ENCODE peak calls at places on chromosomes 3 and 15, in four cellular contexts. S is H9, Q is HFFc6, I is astrocyte of the spinal cord. Y is an unnamed sample.

GRCh38 chr3:171459130-171459941 is 869 bp downstream of the TNIK start:
- DNase-seq in I (peak; percentile 46), S (peak; percentile 53), Q (no peak), Y (peak; percentile 48)

GRCh38 chr3:108099679-108100428 is 9.0 kb upstream of the CD47 start:
- DNase-seq in I (no peak), S (no peak), Q (no peak), Y (no peak)

GRCh38 chr3:46913644-46914043 is 36.1 kb downstream of the PTH1R start:
- DNase-seq in I (peak; percentile 75), S (no peak), Q (no peak), Y (no peak)

GRCh38 chr3:21647961-21648360 is 103.0 kb downstream of the ZNF385D start:
- DNase-seq in I (no peak), S (no peak), Q (no peak), Y (no peak)

GRCh38 chr3:150074697-150075416 is 104.2 kb upstream of the PFN2 start:
- DNase-seq in I (no peak), Q (no peak), S (no peak), Y (no peak)

GRCh38 chr15:31339558-31339895 is 12.9 kb downstream of the KLF13 start:
- DNase-seq in S (no peak), Q (no peak), I (no peak), Y (no peak)

GRCh38 chr3:35927441-35927840 is 288.1 kb downstream of the ARPP21 start:
- DNase-seq in Q (no peak), I (no peak), S (no peak), Y (no peak)

GRCh38 chr3:102673271-102674115 is 238.7 kb downstream of the ZPLD1 start:
- DNase-seq in I (peak; percentile 67), S (peak; percentile 70), Q (peak; percentile 8), Y (peak; percentile 82)

GRCh38 chr15:74394090-74394846 is 26.8 kb upstream of the CYP11A1 start:
- DNase-seq in S (no peak), Q (no peak), I (no peak), Y (no peak)

GRCh38 chr3:171862993-171863521 is 19.9 kb downstream of the TMEM212 start:
- DNase-seq in I (peak; percentile 47), S (no peak), Q (no peak), Y (no peak)

GRCh38 chr3:132399054-132399929 is 18.0 kb upstream of the DNAJC13 start:
- DNase-seq in S (peak; percentile 47), Q (peak; percentile 60), I (peak; percentile 61), Y (peak; percentile 40)

GRCh38 chr15:88012233-88012632 is 244.3 kb downstream of the NTRK3 start:
- DNase-seq in S (no peak), Q (no peak), I (no peak), Y (no peak)

GRCh38 chr3:197460639-197461038 is 95.1 kb downstream of the BDH1 start:
- DNase-seq in S (no peak), Q (no peak), I (no peak), Y (no peak)

GRCh38 chr15:60972301-60972700 is 256.8 kb downstream of the RORA start:
- DNase-seq in I (peak; percentile 83), Q (peak; percentile 92), S (no peak), Y (no peak)

GRCh38 chr15:58038426-58039106 is 26.9 kb downstream of the ALDH1A2 start:
- DNase-seq in I (peak; percentile 70), S (no peak), Q (no peak), Y (no peak)

GRCh38 chr3:141275511-141275910 is 43.9 kb downstream of the PXYLP1 start:
- DNase-seq in I (no peak), S (no peak), Q (peak; percentile 36), Y (no peak)

GRCh38 chr3:36944012-36944640 is 728 bp downstream of the TRANK1 start:
- DNase-seq in Q (peak; percentile 9), S (peak; percentile 68), I (peak; percentile 61), Y (peak; percentile 53)

GRCh38 chr15:39579487-39580116 is 1.3 kb upstream of the THBS1 start:
- DNase-seq in I (peak; percentile 90), Q (peak; percentile 92), S (peak; percentile 90), Y (peak; percentile 59)

GRCh38 chr15:38532728-38533127 is 31.9 kb downstream of the RASGRP1 start:
- DNase-seq in S (no peak), Q (no peak), I (no peak), Y (no peak)

GRCh38 chr15:68268405-68268804 is 9.1 kb upstream of the FEM1B start:
- DNase-seq in S (no peak), Q (no peak), I (no peak), Y (no peak)

GRCh38 chr3:194330160-194330559 is 21.0 kb downstream of the CPN2 start:
- DNase-seq in I (no peak), Q (no peak), S (no peak), Y (no peak)

GRCh38 chr3:171184372-171184771 is 157.9 kb upstream of the SLC2A2 start:
- DNase-seq in I (no peak), Q (no peak), S (no peak), Y (no peak)

GRCh38 chr3:182795383-182795782 is 2.1 kb downstream of the ATP11B start:
- DNase-seq in S (no peak), I (no peak), Q (peak; percentile 7), Y (no peak)

GRCh38 chr3:147616998-147617619 is 207.9 kb downstream of the ZIC1 start:
- DNase-seq in I (peak; percentile 65), S (no peak), Q (peak; percentile 21), Y (no peak)

GRCh38 chr15:59169337-59169736 is 37.3 kb upstream of the LDHAL6B start:
- DNase-seq in Q (peak; percentile 85), S (no peak), I (peak; percentile 84), Y (no peak)

GRCh38 chr3:14620512-14620911 is 31.1 kb upstream of the CCDC174 start:
- DNase-seq in Q (no peak), S (peak; percentile 43), I (no peak), Y (peak; percentile 33)

GRCh38 chr15:44087578-44088190 is 107.4 kb downstream of the FRMD5 start:
- DNase-seq in Q (peak; percentile 87), I (peak; percentile 88), S (no peak), Y (no peak)

GRCh38 chr3:123733805-123734526 is 149.1 kb upstream of the HACD2 start:
- DNase-seq in Q (peak; percentile 92), I (peak; percentile 86), S (no peak), Y (no peak)

GRCh38 chr15:72599855-72600464 is 54.5 kb upstream of the GOLGA6B start:
- DNase-seq in Q (peak; percentile 55), S (no peak), I (peak; percentile 65), Y (peak; percentile 62)

GRCh38 chr15:35963316-35963715 is 417.4 kb upstream of the DPH6 start:
- DNase-seq in S (no peak), I (no peak), Q (no peak), Y (no peak)

DNA sequence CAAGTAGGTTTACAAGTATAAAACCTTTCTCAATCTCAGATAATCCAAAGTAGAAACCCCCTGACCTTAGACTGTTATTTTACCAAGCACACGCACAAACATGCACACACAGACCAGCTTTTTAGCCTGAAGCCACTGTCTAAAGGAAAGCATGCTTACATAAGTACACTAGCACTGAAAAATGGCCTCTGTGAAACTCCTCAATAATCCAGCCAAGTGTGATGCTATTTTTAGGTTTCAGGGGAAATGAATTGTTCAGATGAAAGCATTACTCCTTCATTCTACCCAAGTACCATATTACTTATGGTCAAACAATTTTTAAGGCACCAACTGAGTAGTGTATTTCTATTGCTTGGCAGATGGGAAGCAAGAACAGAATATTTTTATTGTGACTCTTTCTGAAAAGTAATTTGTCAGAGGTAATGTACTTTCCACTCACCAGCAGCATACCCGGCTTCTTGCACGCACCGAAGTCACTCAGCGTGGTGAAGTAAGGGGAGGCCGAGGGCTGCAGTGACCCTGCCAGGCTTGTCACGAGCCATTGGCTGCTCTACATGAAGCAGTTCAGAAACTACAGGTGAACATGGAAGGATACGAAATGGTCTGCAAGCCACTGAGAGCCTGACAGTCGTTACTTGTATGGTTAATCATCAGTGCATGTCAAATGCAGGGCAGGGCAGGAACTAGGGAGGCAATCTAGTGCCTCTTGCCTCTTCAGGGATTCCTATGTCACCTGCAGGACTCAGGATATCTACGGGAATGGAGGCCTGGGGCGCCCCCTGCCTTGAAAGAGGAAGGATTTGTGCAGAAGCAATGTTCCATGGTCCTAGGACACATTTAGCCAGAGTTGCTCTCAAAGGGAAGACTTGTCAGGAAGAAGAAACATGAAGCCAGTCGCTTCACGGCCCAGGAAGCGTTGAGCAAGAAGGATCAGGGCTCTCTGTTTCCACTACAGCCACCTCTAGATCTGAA is 106.6 kb downstream of the GABRB3 start:
- DNase-seq in I (no peak), S (peak; percentile 79), Q (no peak), Y (peak; percentile 25)
- TF ChIP-seq CTCF in I (no peak), S (peak; percentile 75), Q (no peak), Y (no peak)

GRCh38 chr3:62556121-62556520 is 182.8 kb upstream of the FEZF2 start:
- DNase-seq in S (peak; percentile 53), Q (no peak), I (no peak), Y (no peak)

GRCh38 chr3:62551556-62551955 is 178.2 kb upstream of the FEZF2 start:
- DNase-seq in S (no peak), I (no peak), Q (no peak), Y (no peak)

GRCh38 chr3:62557450-62557849 is 184.1 kb upstream of the FEZF2 start:
- DNase-seq in I (no peak), S (no peak), Q (no peak), Y (no peak)

GRCh38 chr3:62553811-62554210 is 180.5 kb upstream of the FEZF2 start:
- DNase-seq in S (no peak), I (no peak), Q (no peak), Y (no peak)

DNA sequence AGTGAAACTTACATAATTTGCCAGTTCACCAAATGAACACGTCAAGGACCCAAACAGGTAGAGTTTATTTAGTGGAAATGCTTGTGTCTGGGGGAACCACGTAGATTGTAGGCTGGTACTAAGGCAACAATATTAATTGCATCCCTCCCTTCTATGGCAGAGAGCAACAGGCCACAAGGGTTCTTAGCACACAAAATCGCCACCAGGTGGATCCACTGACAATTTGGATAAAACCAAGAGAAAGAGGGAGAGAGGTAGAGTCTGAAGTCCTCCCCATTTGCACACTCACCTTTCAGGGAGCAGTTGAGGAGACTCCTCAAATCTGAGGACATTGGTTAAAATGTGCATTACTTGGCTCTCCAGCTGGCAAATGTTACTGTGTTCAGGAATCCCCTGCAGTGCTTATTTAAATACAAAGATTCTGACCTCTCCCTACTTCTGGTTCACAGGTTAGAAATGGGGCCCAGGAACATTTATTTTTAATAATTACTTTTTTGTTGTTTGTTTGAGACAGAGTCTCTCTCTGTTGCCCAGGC is 181.0 kb upstream of the FEZF2 start:
- DNase-seq in Q (no peak), I (no peak), S (peak; percentile 51), Y (peak; percentile 20)
- TF ChIP-seq CTCF in Q (peak; percentile 66), I (peak; percentile 18), S (peak; percentile 69), Y (peak; percentile 22)

GRCh38 chr3:86047329-86047625 is 943.7 kb downstream of the VGLL3 start:
- DNase-seq in S (no peak), I (no peak), Q (no peak), Y (no peak)

GRCh38 chr3:86051058-86051457 is 939.9 kb downstream of the VGLL3 start:
- DNase-seq in Q (no peak), I (no peak), S (no peak), Y (no peak)

GRCh38 chr3:86046436-86047328 is 944.3 kb downstream of the VGLL3 start:
- DNase-seq in Q (no peak), I (no peak), S (no peak), Y (no peak)
- TF ChIP-seq CTCF in Q (no peak), I (no peak), S (no peak), Y (no peak)

GRCh38 chr3:127534564-127534963 is 56.0 kb downstream of the TPRA1 start:
- DNase-seq in Q (no peak), I (no peak), S (no peak), Y (no peak)

GRCh38 chr3:127531821-127532220 is 58.7 kb downstream of the TPRA1 start:
- DNase-seq in S (no peak), I (no peak), Q (no peak), Y (no peak)

GRCh38 chr3:127535106-127535785 is 55.3 kb downstream of the TPRA1 start:
- DNase-seq in S (no peak), I (no peak), Q (no peak), Y (no peak)

GRCh38 chr3:127534161-127534451 is 56.4 kb downstream of the TPRA1 start:
- DNase-seq in Q (no peak), I (no peak), S (no peak), Y (no peak)

GRCh38 chr3:127532561-127533203 is 57.9 kb downstream of the TPRA1 start:
- DNase-seq in Q (no peak), I (no peak), S (no peak), Y (no peak)
- TF ChIP-seq CTCF in Q (no peak), I (no peak), S (no peak), Y (no peak)

Y was measured in endothelial cell.